ENCODE peak calls at places on chromosomes 13 and 19, in four cellular contexts. W is ACHN, B is suprapubic skin, S is posterior cingulate gyrus. I is an unnamed sample.

GRCh38 chr19:31470229-31470939 is 121.1 kb upstream of the TSHZ3 start:
- DNase-seq in W (no peak), B (no peak), S (no peak), I (no peak)

GRCh38 chr19:55673889-55674288 is 1.1 kb upstream of the EPN1 start:
- DNase-seq in W (no peak), B (no peak), S (no peak), I (no peak)

GRCh38 chr13:94154362-94154761 is 325.1 kb downstream of the DCT start:
- DNase-seq in W (no peak), B (no peak), S (no peak), I (no peak)

GRCh38 chr19:6551091-6551490 is 20.3 kb downstream of the TNFSF9 start:
- DNase-seq in W (no peak), B (no peak), S (no peak), I (no peak)

GRCh38 chr19:50909240-50910070 is 1.7 kb downstream of the KLK4 start:
- DNase-seq in W (peak), B (no peak), S (no peak), I (peak)

GRCh38 chr19:28482221-28482620 is 730.7 kb downstream of the UQCRFS1 start:
- DNase-seq in W (no peak), B (no peak), S (no peak), I (peak)

GRCh38 chr19:29804493-29804892 is 7.3 kb upstream of the CCNE1 start:
- DNase-seq in W (no peak), B (no peak), S (no peak), I (no peak)

GRCh38 chr13:76991432-76991795 is 467 bp upstream of the CLN5 start:
- DNase-seq in W (no peak), B (no peak), S (no peak), I (no peak)

GRCh38 chr13:80341098-80341701 is at the start of gene SPRY2:
- DNase-seq in W (peak), B (peak), S (peak), I (peak)

GRCh38 chr13:50122465-50122864 is 107.2 kb downstream of the KCNRG start:
- DNase-seq in W (no peak), B (no peak), S (no peak), I (no peak)

GRCh38 chr13:40484101-40484800 is 182.2 kb downstream of the FOXO1 start:
- DNase-seq in W (no peak), B (no peak), S (no peak), I (no peak)

GRCh38 chr13:102948006-102948405 is 102.2 kb downstream of the ERCC5 start:
- DNase-seq in W (no peak), B (no peak), S (peak), I (no peak)

GRCh38 chr13:36665630-36666029 is 8.2 kb upstream of the SERTM1 start:
- DNase-seq in W (no peak), B (no peak), S (no peak), I (no peak)

GRCh38 chr19:3443840-3444694 is 36.3 kb downstream of the SMIM24 start:
- DNase-seq in W (no peak), B (no peak), S (peak), I (no peak)

GRCh38 chr13:109644069-109644750 is 142.2 kb downstream of the IRS2 start:
- DNase-seq in W (no peak), B (no peak), S (no peak), I (no peak)

GRCh38 chr13:69856331-69856730 is 251.3 kb upstream of the ATXN8OS start:
- DNase-seq in W (peak), B (no peak), S (no peak), I (no peak)

GRCh38 chr13:29888306-29888705 is 37.9 kb upstream of the UBL3 start:
- DNase-seq in W (no peak), B (no peak), S (no peak), I (no peak)

GRCh38 chr13:43180036-43180660 is 156.8 kb downstream of the DNAJC15 start:
- DNase-seq in W (no peak), B (no peak), S (no peak), I (no peak)

GRCh38 chr13:67951431-67951830 is 721.3 kb upstream of the PCDH9 start:
- DNase-seq in W (no peak), B (no peak), S (no peak), I (no peak)

GRCh38 chr13:69243366-69243765 is 864.3 kb upstream of the ATXN8OS start:
- DNase-seq in W (peak), B (no peak), S (no peak), I (no peak)

GRCh38 chr19:45597425-45598111 is 4.4 kb downstream of the GPR4 start:
- DNase-seq in W (no peak), B (no peak), S (no peak), I (no peak)

GRCh38 chr13:51193387-51193786 is 28.8 kb upstream of the FAM124A start:
- DNase-seq in W (no peak), B (no peak), S (no peak), I (no peak)